ENCODE peak calls at places on chromosomes 7 and 10, in nine cellular contexts. J, G, H, O, Y, K, U, V and E are unnamed samples.

GRCh38 chr7:24555184-24555583 is 18.1 kb upstream of the PALS2 start:
- DNase-seq in J (no peak), G (no peak), H (no peak), O (no peak), Y (no peak), K (no peak), U (no peak), V (no peak), E (no peak)

GRCh38 chr7:34457329-34457728 is 200.7 kb upstream of the NPSR1 start:
- DNase-seq in J (no peak), G (no peak), H (no peak), O (peak; percentile 32), Y (peak; percentile 59), K (no peak), U (no peak), V (no peak), E (no peak)

GRCh38 chr10:132548106-132548823 is 10.7 kb downstream of the INPP5A start:
- DNase-seq in J (no peak), G (peak; percentile 4), H (no peak), O (no peak), Y (peak; percentile 59), K (no peak), U (no peak), V (no peak), E (no peak)

GRCh38 chr7:108000875-108001758 is 1.8 kb downstream of the LAMB1 start:
- DNase-seq in J (peak; percentile 30), G (peak; percentile 50), H (no peak), O (peak; percentile 89), Y (peak; percentile 78), K (no peak), U (peak; percentile 19), V (peak; percentile 58), E (no peak)

GRCh38 chr10:124990671-124991625 is 49.0 kb downstream of the ZRANB1 start:
- DNase-seq in J (no peak), G (no peak), H (no peak), O (no peak), Y (no peak), K (no peak), U (no peak), V (no peak), E (peak; percentile 42)

GRCh38 chr7:44100458-44101303 is 3.5 kb upstream of the AEBP1 start:
- DNase-seq in J (peak; percentile 78), G (no peak), H (no peak), O (no peak), Y (peak; percentile 65), K (no peak), U (no peak), V (peak; percentile 88), E (no peak)

GRCh38 chr10:33258951-33259350 is 75.5 kb downstream of the NRP1 start:
- DNase-seq in J (peak; percentile 73), G (no peak), H (no peak), O (no peak), Y (no peak), K (no peak), U (peak; percentile 60), V (peak; percentile 52), E (no peak)

GRCh38 chr10:22501863-22502262 is 156.6 kb downstream of the SPAG6 start:
- DNase-seq in J (no peak), G (no peak), H (no peak), O (no peak), Y (no peak), K (no peak), U (no peak), V (no peak), E (no peak)

GRCh38 chr10:516766-517165 is 172.7 kb downstream of the DIP2C start:
- DNase-seq in J (no peak), G (no peak), H (no peak), O (no peak), Y (peak; percentile 55), K (no peak), U (no peak), V (no peak), E (no peak)

GRCh38 chr7:25659841-25660240 is 431.6 kb upstream of the NPVF start:
- DNase-seq in J (no peak), G (no peak), H (no peak), O (no peak), Y (no peak), K (no peak), U (no peak), V (no peak), E (no peak)

DNA sequence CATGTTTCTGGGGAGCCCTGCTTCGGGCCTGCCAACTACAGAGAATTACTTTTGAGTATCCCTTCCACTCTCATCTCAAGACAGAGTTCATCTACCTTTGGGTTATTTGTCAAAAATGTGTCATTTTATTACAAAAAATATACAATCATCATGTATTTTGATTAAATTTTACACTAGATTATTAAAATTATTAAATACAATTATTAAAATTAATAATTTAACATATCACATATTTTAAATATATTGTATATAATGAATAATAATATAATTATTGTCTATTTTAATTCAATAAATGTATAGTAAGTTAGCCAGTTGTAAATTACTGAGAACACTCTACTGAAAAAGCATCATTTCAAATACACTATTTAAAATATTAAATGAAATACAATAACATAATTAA is 50.9 kb downstream of the FIGNL1 start:
- DNase-seq in J (no peak), G (no peak), H (no peak), O (no peak), Y (no peak), K (no peak), U (no peak), V (no peak), E (no peak)
- H3K27me3 ChIP-seq in J (peaks cover 20% of the 10 kb centered on the region), G (no peaks in the 10 kb centered on the region), H (no peaks in the 10 kb centered on the region), O (no peaks in the 10 kb centered on the region), Y (peaks cover 21% of the 10 kb centered on the region), K (no peaks in the 10 kb centered on the region), U (peaks cover 15% of the 10 kb centered on the region), V (peaks cover 11% of the 10 kb centered on the region), E (no peaks in the 10 kb centered on the region)

GRCh38 chr10:79191951-79192676 is 123.3 kb downstream of the ZMIZ1 start:
- DNase-seq in J (no peak), G (no peak), H (no peak), O (no peak), Y (no peak), K (no peak), U (no peak), V (no peak), E (no peak)

GRCh38 chr10:79190740-79191261 is 122.0 kb downstream of the ZMIZ1 start:
- DNase-seq in J (no peak), G (no peak), H (no peak), O (no peak), Y (no peak), K (no peak), U (no peak), V (no peak), E (no peak)

GRCh38 chr10:79187545-79187940 is 118.8 kb downstream of the ZMIZ1 start:
- DNase-seq in J (no peak), G (no peak), H (no peak), O (no peak), Y (no peak), K (no peak), U (no peak), V (no peak), E (no peak)

GRCh38 chr10:79188154-79188763 is 119.5 kb downstream of the ZMIZ1 start:
- DNase-seq in J (no peak), G (no peak), H (no peak), O (no peak), Y (no peak), K (no peak), U (no peak), V (no peak), E (no peak)

DNA sequence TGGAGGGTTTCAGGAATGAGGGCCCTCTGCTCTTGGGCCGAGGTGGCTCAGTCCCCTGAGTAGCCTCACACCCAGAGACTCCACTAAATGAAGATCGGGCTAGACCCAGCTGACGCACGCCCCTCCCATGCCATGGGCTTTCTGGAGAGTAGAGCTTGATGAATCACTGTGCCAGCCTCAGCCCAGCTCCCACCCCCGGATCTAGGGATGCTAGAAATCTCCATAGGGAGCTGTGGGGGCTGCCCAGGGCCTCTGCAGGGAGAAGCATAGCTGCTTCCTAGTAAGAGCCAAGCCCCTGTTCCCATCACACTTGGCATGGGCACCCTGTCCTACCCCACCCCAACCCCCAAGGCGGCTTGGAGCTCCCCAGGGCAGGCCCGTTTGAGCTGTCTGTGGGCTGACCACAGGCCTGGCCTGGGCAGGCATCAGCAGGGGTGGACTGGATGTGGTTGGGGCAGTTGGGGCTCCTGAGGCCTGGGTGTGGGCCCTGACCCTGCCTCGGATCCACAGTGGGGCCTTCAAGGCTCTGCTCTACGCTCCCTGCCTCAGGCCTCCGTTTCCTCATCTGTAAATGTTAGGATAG is 121.2 kb downstream of the ZMIZ1 start:
- DNase-seq in J (peak; percentile 19), G (no peak), H (no peak), O (no peak), Y (no peak), K (no peak), U (peak; percentile 80), V (no peak), E (no peak)
- H3K4me1 ChIP-seq in J (peaks cover 45% of the 10 kb centered on the region), G (peaks cover 46% of the 10 kb centered on the region), H (peaks cover 1% of the 10 kb centered on the region), O (peaks cover 9% of the 10 kb centered on the region), Y (peaks cover 76% of the 10 kb centered on the region), K (no peaks in the 10 kb centered on the region), U (peaks cover 59% of the 10 kb centered on the region), V (peaks cover 49% of the 10 kb centered on the region), E (no peaks in the 10 kb centered on the region)

DNA sequence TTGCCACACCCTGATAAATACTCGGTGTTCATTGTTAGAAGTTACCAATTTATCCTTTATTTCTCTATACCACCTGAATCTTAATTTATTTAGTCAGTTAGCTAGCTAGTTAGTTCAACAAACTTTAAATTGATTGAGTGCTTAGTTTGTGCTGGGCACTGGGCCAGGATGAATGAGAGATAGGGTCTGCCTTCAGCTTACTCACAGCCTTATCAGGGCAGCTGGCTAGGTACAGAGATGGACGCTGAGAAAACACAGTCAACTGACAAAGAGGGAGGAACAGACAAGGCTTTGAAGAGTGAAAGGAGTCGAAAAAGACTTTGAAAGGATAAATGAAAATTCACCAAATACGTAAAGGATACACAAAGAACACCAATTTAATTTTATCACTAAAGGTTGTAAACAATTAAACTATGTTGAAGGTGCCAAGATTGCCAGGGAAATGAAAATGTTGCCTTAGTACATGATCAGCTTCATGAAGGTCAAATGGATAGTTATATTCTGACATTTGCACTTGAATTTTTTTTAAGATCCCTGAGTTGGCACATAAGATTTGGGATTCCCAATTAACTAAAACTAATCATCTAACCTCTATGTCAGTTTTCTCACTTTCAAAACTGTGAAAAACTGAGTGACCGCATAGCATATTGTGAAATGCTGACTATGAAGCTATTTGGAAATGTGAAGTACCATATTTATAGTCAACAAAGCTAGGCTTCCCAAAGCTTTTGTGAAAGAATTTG is 2.1 kb downstream of the CAV2 start:
- DNase-seq in J (peak; percentile 76), G (peak; percentile 46), H (no peak), O (no peak), Y (no peak), K (no peak), U (peak; percentile 48), V (peak; percentile 40), E (no peak)
- H3K27me3 ChIP-seq in J (no peaks in the 10 kb centered on the region), G (no peaks in the 10 kb centered on the region), H (peaks cover 20% of the 10 kb centered on the region), O (peaks cover 30% of the 10 kb centered on the region), Y (no peaks in the 10 kb centered on the region), K (peaks cover 41% of the 10 kb centered on the region), U (no peaks in the 10 kb centered on the region), V (no peaks in the 10 kb centered on the region), E (peaks cover 13% of the 10 kb centered on the region)

DNA sequence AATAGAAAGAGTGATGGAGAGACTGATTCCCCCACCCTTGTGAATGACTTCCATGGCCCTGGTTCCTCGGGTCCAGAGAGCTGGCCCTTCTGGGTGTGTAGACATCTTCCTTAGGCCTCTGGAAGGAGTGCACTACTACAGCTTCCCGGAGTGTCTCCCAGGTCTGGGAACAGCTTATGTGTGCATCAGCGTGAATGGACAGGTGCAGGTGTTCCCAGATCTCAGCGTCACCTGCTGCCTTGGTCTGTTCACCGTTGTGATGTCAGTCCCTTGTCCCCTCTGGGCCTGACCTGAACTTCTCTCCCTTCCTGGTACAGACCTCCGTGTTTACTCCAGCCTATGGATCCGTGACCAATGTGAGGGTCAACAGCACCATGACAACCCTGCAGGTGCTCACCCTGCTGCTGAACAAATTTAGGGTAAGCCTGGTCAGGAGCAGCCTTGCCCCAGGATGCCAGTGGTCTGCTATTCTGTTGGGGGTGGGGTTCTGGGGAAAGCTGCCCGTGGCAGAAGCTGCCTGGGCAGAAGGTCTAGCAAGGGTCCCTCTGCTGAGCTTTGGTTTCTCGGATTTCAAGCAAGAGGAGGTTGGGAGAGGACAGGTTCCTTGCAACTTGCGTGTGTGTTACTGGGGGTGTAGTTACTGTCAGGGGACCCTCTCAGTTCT is 10.5 kb upstream of the DEPP1 start:
- DNase-seq in J (no peak), G (peak; percentile 89), H (no peak), O (no peak), Y (peak; percentile 46), K (no peak), U (no peak), V (no peak), E (peak; percentile 34)
- H3K4me1 ChIP-seq in J (peaks cover 55% of the 10 kb centered on the region), G (peaks cover 81% of the 10 kb centered on the region), H (no peaks in the 10 kb centered on the region), O (peaks cover 54% of the 10 kb centered on the region), Y (peaks cover 42% of the 10 kb centered on the region), K (no peaks in the 10 kb centered on the region), U (no peaks in the 10 kb centered on the region), V (peaks cover 11% of the 10 kb centered on the region), E (no peaks in the 10 kb centered on the region)